ENCODE peak calls at places on chromosomes 1 and 21, in six cellular contexts. One of them, this sample, is unnamed.

GRCh38 chr21:32844653-32845443 is 73.3 kb upstream of the PAXBP1 start:
- DNase-seq in stimulated activated CD8-positive, alpha-beta memory T cell treated with anti-CD3 and anti-CD28 coated beads, Interleukin-4, amount 100 ng/mL, for 1 hour: no peak
- DNase-seq in Peyer's patch: no peak
- DNase-seq in T1000: peak
- DNase-seq in right cardiac atrium: no peak
- DNase-seq in EL: peak
- DNase-seq in this sample: no peak

GRCh38 chr1:112247971-112248370 is 148.0 kb upstream of the CTTNBP2NL start:
- DNase-seq in T1000: no peak
- DNase-seq in stimulated activated CD8-positive, alpha-beta memory T cell treated with anti-CD3 and anti-CD28 coated beads, Interleukin-4, amount 100 ng/mL, for 1 hour: no peak
- DNase-seq in Peyer's patch: no peak
- DNase-seq in right cardiac atrium: peak
- DNase-seq in EL: no peak
- DNase-seq in this sample: no peak

GRCh38 chr21:30839304-30839703 is 9.7 kb upstream of the KRTAP7-1 start:
- DNase-seq in Peyer's patch: no peak
- DNase-seq in T1000: no peak
- DNase-seq in stimulated activated CD8-positive, alpha-beta memory T cell treated with anti-CD3 and anti-CD28 coated beads, Interleukin-4, amount 100 ng/mL, for 1 hour: no peak
- DNase-seq in EL: no peak
- DNase-seq in right cardiac atrium: peak
- DNase-seq in this sample: no peak

GRCh38 chr1:55334140-55334539 is 119.0 kb upstream of the USP24 start:
- DNase-seq in EL: no peak
- DNase-seq in T1000: no peak
- DNase-seq in right cardiac atrium: no peak
- DNase-seq in stimulated activated CD8-positive, alpha-beta memory T cell treated with anti-CD3 and anti-CD28 coated beads, Interleukin-4, amount 100 ng/mL, for 1 hour: no peak
- DNase-seq in Peyer's patch: no peak
- DNase-seq in this sample: no peak

GRCh38 chr1:17192394-17193221 is 12.3 kb upstream of the PADI1 start:
- DNase-seq in Peyer's patch: no peak
- DNase-seq in EL: no peak
- DNase-seq in stimulated activated CD8-positive, alpha-beta memory T cell treated with anti-CD3 and anti-CD28 coated beads, Interleukin-4, amount 100 ng/mL, for 1 hour: no peak
- DNase-seq in T1000: no peak
- DNase-seq in right cardiac atrium: no peak
- DNase-seq in this sample: no peak

GRCh38 chr1:89844860-89845259 is 24.0 kb downstream of the LRRC8D start:
- DNase-seq in EL: no peak
- DNase-seq in stimulated activated CD8-positive, alpha-beta memory T cell treated with anti-CD3 and anti-CD28 coated beads, Interleukin-4, amount 100 ng/mL, for 1 hour: no peak
- DNase-seq in right cardiac atrium: no peak
- DNase-seq in Peyer's patch: no peak
- DNase-seq in T1000: no peak
- DNase-seq in this sample: no peak

GRCh38 chr1:221947731-221948130 is 205.8 kb upstream of the DUSP10 start:
- DNase-seq in EL: no peak
- DNase-seq in T1000: no peak
- DNase-seq in right cardiac atrium: no peak
- DNase-seq in Peyer's patch: no peak
- DNase-seq in stimulated activated CD8-positive, alpha-beta memory T cell treated with anti-CD3 and anti-CD28 coated beads, Interleukin-4, amount 100 ng/mL, for 1 hour: no peak
- DNase-seq in this sample: no peak

GRCh38 chr1:116737020-116737854 is 17.0 kb upstream of the CD2 start:
- DNase-seq in T1000: peak
- DNase-seq in right cardiac atrium: peak
- DNase-seq in EL: peak
- DNase-seq in Peyer's patch: peak
- DNase-seq in stimulated activated CD8-positive, alpha-beta memory T cell treated with anti-CD3 and anti-CD28 coated beads, Interleukin-4, amount 100 ng/mL, for 1 hour: peak
- DNase-seq in this sample: no peak

GRCh38 chr1:245370175-245370825 is 215.5 kb downstream of the KIF26B start:
- DNase-seq in T1000: no peak
- DNase-seq in EL: no peak
- DNase-seq in Peyer's patch: no peak
- DNase-seq in stimulated activated CD8-positive, alpha-beta memory T cell treated with anti-CD3 and anti-CD28 coated beads, Interleukin-4, amount 100 ng/mL, for 1 hour: no peak
- DNase-seq in right cardiac atrium: no peak
- DNase-seq in this sample: no peak

GRCh38 chr21:33261635-33262034 is 4.5 kb upstream of the IL10RB start:
- DNase-seq in T1000: no peak
- DNase-seq in stimulated activated CD8-positive, alpha-beta memory T cell treated with anti-CD3 and anti-CD28 coated beads, Interleukin-4, amount 100 ng/mL, for 1 hour: no peak
- DNase-seq in EL: peak
- DNase-seq in Peyer's patch: no peak
- DNase-seq in right cardiac atrium: peak
- DNase-seq in this sample: no peak

GRCh38 chr21:36708512-36709029 is 9.7 kb downstream of the SIM2 start:
- DNase-seq in stimulated activated CD8-positive, alpha-beta memory T cell treated with anti-CD3 and anti-CD28 coated beads, Interleukin-4, amount 100 ng/mL, for 1 hour: no peak
- DNase-seq in T1000: no peak
- DNase-seq in Peyer's patch: no peak
- DNase-seq in EL: no peak
- DNase-seq in right cardiac atrium: no peak
- DNase-seq in this sample: no peak

GRCh38 chr1:150362721-150363425 is 1.1 kb upstream of the RPRD2 start:
- DNase-seq in T1000: no peak
- DNase-seq in right cardiac atrium: peak
- DNase-seq in EL: no peak
- DNase-seq in stimulated activated CD8-positive, alpha-beta memory T cell treated with anti-CD3 and anti-CD28 coated beads, Interleukin-4, amount 100 ng/mL, for 1 hour: no peak
- DNase-seq in Peyer's patch: no peak
- DNase-seq in this sample: no peak

GRCh38 chr21:45541221-45542039 is 810 bp downstream of the SLC19A1 start:
- DNase-seq in right cardiac atrium: peak
- DNase-seq in Peyer's patch: peak
- DNase-seq in T1000: no peak
- DNase-seq in stimulated activated CD8-positive, alpha-beta memory T cell treated with anti-CD3 and anti-CD28 coated beads, Interleukin-4, amount 100 ng/mL, for 1 hour: peak
- DNase-seq in EL: peak
- DNase-seq in this sample: peak

GRCh38 chr21:43669828-43670605 is 10.7 kb downstream of the RRP1B start:
- DNase-seq in right cardiac atrium: no peak
- DNase-seq in stimulated activated CD8-positive, alpha-beta memory T cell treated with anti-CD3 and anti-CD28 coated beads, Interleukin-4, amount 100 ng/mL, for 1 hour: no peak
- DNase-seq in Peyer's patch: no peak
- DNase-seq in EL: no peak
- DNase-seq in T1000: no peak
- DNase-seq in this sample: no peak

GRCh38 chr21:28207776-28208175 is 784.9 kb downstream of the LTN1 start:
- DNase-seq in stimulated activated CD8-positive, alpha-beta memory T cell treated with anti-CD3 and anti-CD28 coated beads, Interleukin-4, amount 100 ng/mL, for 1 hour: no peak
- DNase-seq in Peyer's patch: no peak
- DNase-seq in right cardiac atrium: no peak
- DNase-seq in EL: peak
- DNase-seq in T1000: peak
- DNase-seq in this sample: no peak

GRCh38 chr1:36224537-36225297 is 474 bp downstream of the THRAP3 start:
- DNase-seq in T1000: peak
- DNase-seq in stimulated activated CD8-positive, alpha-beta memory T cell treated with anti-CD3 and anti-CD28 coated beads, Interleukin-4, amount 100 ng/mL, for 1 hour: no peak
- DNase-seq in Peyer's patch: no peak
- DNase-seq in EL: peak
- DNase-seq in right cardiac atrium: peak
- DNase-seq in this sample: peak

GRCh38 chr1:210700083-210700482 is 371.4 kb downstream of the HHAT start:
- DNase-seq in stimulated activated CD8-positive, alpha-beta memory T cell treated with anti-CD3 and anti-CD28 coated beads, Interleukin-4, amount 100 ng/mL, for 1 hour: no peak
- DNase-seq in EL: no peak
- DNase-seq in right cardiac atrium: no peak
- DNase-seq in Peyer's patch: no peak
- DNase-seq in T1000: no peak
- DNase-seq in this sample: no peak

GRCh38 chr1:72369358-72369757 is 87.0 kb upstream of the NEGR1 start:
- DNase-seq in T1000: no peak
- DNase-seq in right cardiac atrium: no peak
- DNase-seq in stimulated activated CD8-positive, alpha-beta memory T cell treated with anti-CD3 and anti-CD28 coated beads, Interleukin-4, amount 100 ng/mL, for 1 hour: no peak
- DNase-seq in Peyer's patch: no peak
- DNase-seq in EL: no peak
- DNase-seq in this sample: no peak

GRCh38 chr1:207830788-207831187 is 78.9 kb downstream of the CD46 start:
- DNase-seq in stimulated activated CD8-positive, alpha-beta memory T cell treated with anti-CD3 and anti-CD28 coated beads, Interleukin-4, amount 100 ng/mL, for 1 hour: no peak
- DNase-seq in EL: no peak
- DNase-seq in Peyer's patch: no peak
- DNase-seq in T1000: no peak
- DNase-seq in right cardiac atrium: peak
- DNase-seq in this sample: no peak

GRCh38 chr1:170676628-170677027 is 12.7 kb downstream of the PRRX1 start:
- DNase-seq in T1000: no peak
- DNase-seq in right cardiac atrium: no peak
- DNase-seq in Peyer's patch: no peak
- DNase-seq in EL: peak
- DNase-seq in stimulated activated CD8-positive, alpha-beta memory T cell treated with anti-CD3 and anti-CD28 coated beads, Interleukin-4, amount 100 ng/mL, for 1 hour: no peak
- DNase-seq in this sample: no peak

GRCh38 chr1:219990782-219991510 is 55.4 kb downstream of the EPRS1 start:
- DNase-seq in right cardiac atrium: no peak
- DNase-seq in stimulated activated CD8-positive, alpha-beta memory T cell treated with anti-CD3 and anti-CD28 coated beads, Interleukin-4, amount 100 ng/mL, for 1 hour: no peak
- DNase-seq in EL: peak
- DNase-seq in T1000: no peak
- DNase-seq in Peyer's patch: no peak
- DNase-seq in this sample: no peak

GRCh38 chr1:44515416-44515815 is 110.4 kb downstream of the RNF220 start:
- DNase-seq in EL: peak
- DNase-seq in stimulated activated CD8-positive, alpha-beta memory T cell treated with anti-CD3 and anti-CD28 coated beads, Interleukin-4, amount 100 ng/mL, for 1 hour: no peak
- DNase-seq in Peyer's patch: no peak
- DNase-seq in T1000: no peak
- DNase-seq in right cardiac atrium: no peak
- DNase-seq in this sample: no peak

GRCh38 chr1:32250893-32251716 is at the start of gene LCK:
- DNase-seq in stimulated activated CD8-positive, alpha-beta memory T cell treated with anti-CD3 and anti-CD28 coated beads, Interleukin-4, amount 100 ng/mL, for 1 hour: no peak
- DNase-seq in EL: no peak
- DNase-seq in right cardiac atrium: peak
- DNase-seq in Peyer's patch: no peak
- DNase-seq in T1000: no peak
- DNase-seq in this sample: no peak

This sample was measured in omental fat pad.